ENCODE peak calls at places on chromosome 4, in eight cellular contexts. A is ecto neural progenitor cell; D is A673; F is stimulated activated naive B cell treated with anti-CD40 and anti-IgM and Interleukin-4, amounts not matched to agents 10 μg/mL and 1 μg/mL and 100 μg/mL, for 72 hours; Q is NCI-H345; O is EL; W is activated T-helper 1 cell treated with anti-CD3 and anti-CD28 coated beads, Interleukin-2, amount 50 U/mL, for 16 hours; T is astrocyte of the spinal cord. U is an unnamed sample.

GRCh38 chr4:189124149-189124758 is 816.4 kb upstream of the FRG1 start:
- DNase-seq in A (no peak), D (peak), F (no peak), Q (peak), O (peak), W (no peak), T (peak), U (no peak)

GRCh38 chr4:178275671-178276360 is 833.6 kb upstream of the AGA start:
- DNase-seq in A (no peak), D (peak), F (no peak), Q (no peak), O (no peak), W (no peak), T (no peak), U (no peak)

GRCh38 chr4:16329132-16329796 is 103.0 kb upstream of the TAPT1 start:
- DNase-seq in A (no peak), D (peak), F (no peak), Q (no peak), O (peak), W (no peak), T (peak), U (no peak)

GRCh38 chr4:101022151-101023024 is 324.9 kb downstream of the PPP3CA start:
- DNase-seq in A (no peak), D (no peak), F (no peak), Q (no peak), O (peak), W (no peak), T (peak), U (no peak)

GRCh38 chr4:184439856-184440592 is 34.3 kb downstream of the IRF2 start:
- DNase-seq in A (no peak), D (no peak), F (no peak), Q (no peak), O (no peak), W (no peak), T (peak), U (no peak)

GRCh38 chr4:54588404-54588803 is 69.4 kb upstream of the KIT start:
- DNase-seq in A (no peak), D (no peak), F (no peak), Q (no peak), O (peak), W (no peak), T (no peak), U (no peak)

GRCh38 chr4:25022741-25023140 is 8.0 kb downstream of the LGI2 start:
- DNase-seq in A (no peak), D (no peak), F (no peak), Q (no peak), O (no peak), W (no peak), T (no peak), U (no peak)

GRCh38 chr4:102541708-102542107 is 40.5 kb downstream of the NFKB1 start:
- DNase-seq in A (peak), D (no peak), F (no peak), Q (no peak), O (no peak), W (no peak), T (no peak), U (no peak)

GRCh38 chr4:14193601-14194000 is 566.1 kb upstream of the BOD1L1 start:
- DNase-seq in A (no peak), D (no peak), F (no peak), Q (no peak), O (no peak), W (no peak), T (no peak), U (no peak)

GRCh38 chr4:183478123-183478522 is 26.7 kb upstream of the ING2 start:
- DNase-seq in A (no peak), D (no peak), F (no peak), Q (no peak), O (no peak), W (no peak), T (no peak), U (no peak)

GRCh38 chr4:118941149-118941548 is 52.5 kb downstream of the SYNPO2 start:
- DNase-seq in A (no peak), D (no peak), F (no peak), Q (peak), O (peak), W (no peak), T (no peak), U (no peak)

GRCh38 chr4:100430441-100430840 is 87.4 kb downstream of the EMCN start:
- DNase-seq in A (no peak), D (peak), F (no peak), Q (no peak), O (no peak), W (no peak), T (no peak), U (no peak)

GRCh38 chr4:106529348-106530033 is 160.9 kb upstream of the GIMD1 start:
- DNase-seq in A (no peak), D (peak), F (no peak), Q (no peak), O (peak), W (no peak), T (peak), U (no peak)

GRCh38 chr4:32215277-32215676 is 1495.1 kb downstream of the PCDH7 start:
- DNase-seq in A (no peak), D (no peak), F (no peak), Q (no peak), O (no peak), W (no peak), T (no peak), U (no peak)

GRCh38 chr4:146582864-146583263 is 55.8 kb upstream of the POU4F2 start:
- DNase-seq in A (no peak), D (peak), F (no peak), Q (no peak), O (peak), W (no peak), T (no peak), U (no peak)

GRCh38 chr4:82784615-82785247 is 13.9 kb downstream of the SCD5 start:
- DNase-seq in A (peak), D (peak), F (no peak), Q (no peak), O (peak), W (no peak), T (peak), U (no peak)

GRCh38 chr4:156197216-156197615 is 243.6 kb upstream of the CTSO start:
- DNase-seq in A (no peak), D (no peak), F (no peak), Q (no peak), O (no peak), W (no peak), T (no peak), U (no peak)

GRCh38 chr4:101977096-101977495 is 186.6 kb downstream of the BANK1 start:
- DNase-seq in A (no peak), D (peak), F (no peak), Q (no peak), O (peak), W (no peak), T (peak), U (no peak)

GRCh38 chr4:145279122-145279960 is 99.0 kb upstream of the OTUD4 start:
- DNase-seq in A (no peak), D (peak), F (no peak), Q (no peak), O (peak), W (no peak), T (peak), U (no peak)

GRCh38 chr4:8537041-8537461 is 43.1 kb upstream of the GPR78 start:
- DNase-seq in A (no peak), D (peak), F (no peak), Q (peak), O (peak), W (no peak), T (peak), U (peak)

GRCh38 chr4:31088600-31089230 is 368.5 kb downstream of the PCDH7 start:
- DNase-seq in A (no peak), D (no peak), F (no peak), Q (no peak), O (peak), W (no peak), T (peak), U (no peak)

GRCh38 chr4:55609393-55609821 is 17.4 kb upstream of the PDCL2 start:
- DNase-seq in A (no peak), D (no peak), F (no peak), Q (no peak), O (peak), W (no peak), T (no peak), U (no peak)

GRCh38 chr4:57098945-57099344 is 11.2 kb downstream of the IGFBP7 start:
- DNase-seq in A (no peak), D (no peak), F (no peak), Q (no peak), O (peak), W (no peak), T (peak), U (no peak)

GRCh38 chr4:153204247-153205027 is at the start of gene TRIM2:
- DNase-seq in A (peak), D (peak), F (no peak), Q (peak), O (no peak), W (no peak), T (peak), U (no peak)

GRCh38 chr4:40099010-40099409 is 42.4 kb downstream of the N4BP2 start:
- DNase-seq in A (no peak), D (no peak), F (no peak), Q (no peak), O (no peak), W (no peak), T (no peak), U (no peak)

GRCh38 chr4:186840771-186841301 is 117.2 kb upstream of the FAT1 start:
- DNase-seq in A (no peak), D (no peak), F (no peak), Q (no peak), O (no peak), W (no peak), T (no peak), U (no peak)

GRCh38 chr4:181224826-181225225 is 1018.4 kb upstream of the TENM3 start:
- DNase-seq in A (no peak), D (no peak), F (no peak), Q (no peak), O (no peak), W (no peak), T (peak), U (no peak)

GRCh38 chr4:10620935-10621488 is 63.6 kb downstream of the CLNK start:
- DNase-seq in A (no peak), D (no peak), F (no peak), Q (peak), O (no peak), W (no peak), T (no peak), U (no peak)

GRCh38 chr4:86834901-86835300 is 14.3 kb downstream of the SLC10A6 start:
- DNase-seq in A (no peak), D (peak), F (no peak), Q (no peak), O (peak), W (no peak), T (peak), U (no peak)

GRCh38 chr4:128354205-128354821 is 66.7 kb upstream of the PGRMC2 start:
- DNase-seq in A (no peak), D (peak), F (no peak), Q (peak), O (peak), W (no peak), T (peak), U (no peak)

GRCh38 chr4:156764145-156764544 is 207.5 kb downstream of the PDGFC start:
- DNase-seq in A (no peak), D (peak), F (no peak), Q (no peak), O (peak), W (no peak), T (peak), U (no peak)

GRCh38 chr4:74632634-74633033 is 161.7 kb downstream of the BTC start:
- DNase-seq in A (no peak), D (peak), F (no peak), Q (no peak), O (peak), W (no peak), T (peak), U (no peak)

GRCh38 chr4:132001542-132001941 is 1147.6 kb upstream of the PCDH10 start:
- DNase-seq in A (no peak), D (no peak), F (no peak), Q (no peak), O (peak), W (no peak), T (peak), U (no peak)

U was measured in GM12864.